ENCODE peak calls at places on chromosomes 16 and 17, in six cellular contexts. One of them, this sample, is unnamed.

GRCh38 chr17:75514299-75515228 is 773 bp downstream of the CASKIN2 start:
- DNase-seq in occipital lobe: no peak
- DNase-seq in thoracic aorta: no peak
- DNase-seq in thyroid gland: peak
- DNase-seq in AG20443: no peak
- DNase-seq in ACHN: peak
- DNase-seq in this sample: peak

GRCh38 chr17:61018938-61019337 is 341.3 kb downstream of the BCAS3 start:
- DNase-seq in ACHN: no peak
- DNase-seq in occipital lobe: no peak
- DNase-seq in thyroid gland: no peak
- DNase-seq in AG20443: no peak
- DNase-seq in thoracic aorta: no peak
- DNase-seq in this sample: no peak

GRCh38 chr16:50269061-50269705 is 2.8 kb downstream of the ADCY7 start:
- DNase-seq in occipital lobe: no peak
- DNase-seq in thyroid gland: no peak
- DNase-seq in thoracic aorta: no peak
- DNase-seq in AG20443: no peak
- DNase-seq in ACHN: no peak
- DNase-seq in this sample: no peak

GRCh38 chr17:70089513-70090148 is 14.6 kb downstream of the KCNJ16 start:
- DNase-seq in AG20443: no peak
- DNase-seq in thyroid gland: no peak
- DNase-seq in ACHN: no peak
- DNase-seq in occipital lobe: no peak
- DNase-seq in thoracic aorta: no peak
- DNase-seq in this sample: no peak

GRCh38 chr16:897701-898100 is 73.1 kb downstream of the LMF1 start:
- DNase-seq in occipital lobe: no peak
- DNase-seq in ACHN: no peak
- DNase-seq in thyroid gland: no peak
- DNase-seq in thoracic aorta: no peak
- DNase-seq in AG20443: no peak
- DNase-seq in this sample: no peak

GRCh38 chr17:55420776-55421178 is 858 bp downstream of the MMD start:
- DNase-seq in AG20443: peak
- DNase-seq in thoracic aorta: no peak
- DNase-seq in ACHN: peak
- DNase-seq in occipital lobe: no peak
- DNase-seq in thyroid gland: peak
- DNase-seq in this sample: peak

GRCh38 chr16:25006504-25007055 is 8.6 kb downstream of the ARHGAP17 start:
- DNase-seq in ACHN: no peak
- DNase-seq in thoracic aorta: no peak
- DNase-seq in AG20443: peak
- DNase-seq in thyroid gland: no peak
- DNase-seq in occipital lobe: no peak
- DNase-seq in this sample: no peak

GRCh38 chr17:42456223-42457106 is 2.2 kb upstream of the ATP6V0A1 start:
- DNase-seq in AG20443: peak
- DNase-seq in thoracic aorta: no peak
- DNase-seq in ACHN: peak
- DNase-seq in occipital lobe: no peak
- DNase-seq in thyroid gland: peak
- DNase-seq in this sample: peak

GRCh38 chr17:74442670-74443515 is 11.0 kb downstream of the GPRC5C start:
- DNase-seq in AG20443: no peak
- DNase-seq in thoracic aorta: peak
- DNase-seq in ACHN: peak
- DNase-seq in occipital lobe: peak
- DNase-seq in thyroid gland: peak
- DNase-seq in this sample: peak

GRCh38 chr16:31085873-31086628 is 2.7 kb downstream of the PRSS53 start:
- DNase-seq in ACHN: no peak
- DNase-seq in occipital lobe: no peak
- DNase-seq in AG20443: no peak
- DNase-seq in thyroid gland: no peak
- DNase-seq in thoracic aorta: no peak
- DNase-seq in this sample: no peak